ENCODE peak calls at places on chromosomes 7 and 10, in ten cellular contexts. O, S, P, W, U, E, Y, A, K and V are unnamed samples.

GRCh38 chr7:65910237-65910636 is 37.4 kb downstream of the VKORC1L1 start:
- DNase-seq in O (no peak), S (no peak), P (no peak), W (no peak), U (no peak), E (no peak), Y (no peak), A (no peak), K (no peak), V (no peak)

GRCh38 chr7:91940171-91940570 is 491 bp upstream of the AKAP9 start:
- DNase-seq in O (no peak), S (no peak), P (no peak), W (peak; percentile 29), U (peak; percentile 27), E (no peak), Y (peak; percentile 44), A (no peak), K (peak; percentile 1), V (no peak)

GRCh38 chr7:137289101-137289500 is 54.4 kb downstream of the PTN start:
- DNase-seq in O (no peak), S (no peak), P (no peak), W (no peak), U (no peak), E (no peak), Y (no peak), A (no peak), K (no peak), V (no peak)

GRCh38 chr10:131584286-131584685 is 272.8 kb upstream of the TCERG1L start:
- DNase-seq in O (no peak), S (no peak), P (peak; percentile 43), W (no peak), U (no peak), E (no peak), Y (no peak), A (no peak), K (no peak), V (no peak)

GRCh38 chr7:2993868-2994267 is 49.8 kb downstream of the CARD11 start:
- DNase-seq in O (no peak), S (no peak), P (no peak), W (no peak), U (no peak), E (peak; percentile 18), Y (no peak), A (no peak), K (no peak), V (no peak)

GRCh38 chr7:22586101-22586805 is 86.3 kb upstream of the STEAP1B start:
- DNase-seq in O (no peak), S (no peak), P (no peak), W (no peak), U (no peak), E (no peak), Y (no peak), A (no peak), K (no peak), V (no peak)

GRCh38 chr7:20307901-20308300 is 22.8 kb upstream of the ITGB8 start:
- DNase-seq in O (no peak), S (no peak), P (no peak), W (no peak), U (no peak), E (no peak), Y (no peak), A (no peak), K (no peak), V (no peak)

GRCh38 chr10:89556590-89556989 is 21.2 kb upstream of the SLC16A12 start:
- DNase-seq in O (no peak), S (no peak), P (no peak), W (no peak), U (peak; percentile 43), E (no peak), Y (no peak), A (no peak), K (no peak), V (no peak)

GRCh38 chr10:23172846-23173548 is 19.1 kb upstream of the PTF1A start:
- DNase-seq in O (no peak), S (no peak), P (no peak), W (no peak), U (peak; percentile 82), E (no peak), Y (no peak), A (no peak), K (no peak), V (peak; percentile 7)

GRCh38 chr10:78250313-78251040 is 216.8 kb downstream of the RPS24 start:
- DNase-seq in O (no peak), S (no peak), P (no peak), W (no peak), U (no peak), E (no peak), Y (no peak), A (peak; percentile 26), K (no peak), V (no peak)

DNA sequence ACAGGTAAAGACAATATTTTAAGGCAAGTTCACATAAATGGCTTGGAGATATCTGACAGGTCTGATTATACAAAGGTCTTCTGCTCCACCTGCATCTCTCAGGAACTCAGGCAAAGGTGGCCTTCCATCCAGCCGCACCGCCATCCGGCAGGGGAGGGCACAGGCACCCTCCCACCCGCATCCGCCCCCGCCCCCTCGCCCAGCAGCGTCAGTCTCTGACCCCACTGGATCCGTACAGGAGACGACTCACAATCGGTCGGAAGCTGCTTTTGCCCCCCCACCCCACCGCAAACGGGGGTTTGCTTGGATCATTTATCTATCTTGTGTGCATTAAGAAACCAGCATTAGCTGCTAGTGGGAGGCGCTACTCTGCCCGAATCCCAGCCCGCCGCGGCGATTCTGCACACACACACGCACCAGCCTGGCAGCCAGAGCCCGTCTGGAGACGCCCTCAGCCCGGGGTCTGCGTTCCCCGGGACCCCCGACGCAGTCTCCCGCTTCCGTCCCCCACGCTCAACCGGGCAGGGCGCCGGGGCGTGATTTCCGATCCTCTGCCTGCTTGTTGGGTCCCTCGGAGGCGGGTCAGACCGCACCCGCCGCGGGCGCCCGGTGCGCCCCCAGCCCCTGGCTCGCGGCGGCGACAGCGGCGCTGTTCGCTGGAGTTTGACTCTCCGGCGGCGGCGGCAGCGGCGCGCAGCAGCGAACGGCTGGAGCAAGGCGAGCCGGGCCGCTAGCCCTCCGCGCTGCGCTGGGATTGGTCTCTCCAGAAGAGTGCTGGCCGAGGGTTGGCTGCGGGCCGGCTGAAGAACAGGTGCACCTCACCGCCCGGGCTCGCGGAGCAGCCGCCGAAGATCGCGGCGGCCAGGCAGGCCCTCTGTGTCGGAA is 820 bp upstream of the NRG3 start:
- DNase-seq in O (no peak), S (no peak), P (no peak), W (no peak), U (peak; percentile 81), E (peak; percentile 68), Y (no peak), A (peak; percentile 56), K (no peak), V (no peak)
- H3K4me3 ChIP-seq in O (no peak overlapping the region), S (no peak overlapping the region), P (peak overlapping the region; percentile 6), W (no peak overlapping the region), U (no peak overlapping the region), E (peak overlapping the region; percentile 49), Y (no peak overlapping the region), A (peak overlapping the region; percentile 44), K (no peak overlapping the region), V (no peak overlapping the region)

GRCh38 chr7:99363286-99363685 is 11.2 kb upstream of the ARPC1B start:
- DNase-seq in O (no peak), S (no peak), P (no peak), W (no peak), U (no peak), E (no peak), Y (no peak), A (no peak), K (no peak), V (no peak)
- H3K36me3 ChIP-seq in O (peaks cover 56% of the 10 kb centered on the region), S (peaks cover 39% of the 10 kb centered on the region), P (peaks cover 87% of the 10 kb centered on the region), W (peaks cover 73% of the 10 kb centered on the region), U (peaks cover 34% of the 10 kb centered on the region), E (peaks cover 18% of the 10 kb centered on the region), Y (no peaks in the 10 kb centered on the region), A (peaks cover 91% of the 10 kb centered on the region), K (peaks cover 55% of the 10 kb centered on the region), V (peaks cover 25% of the 10 kb centered on the region)

DNA sequence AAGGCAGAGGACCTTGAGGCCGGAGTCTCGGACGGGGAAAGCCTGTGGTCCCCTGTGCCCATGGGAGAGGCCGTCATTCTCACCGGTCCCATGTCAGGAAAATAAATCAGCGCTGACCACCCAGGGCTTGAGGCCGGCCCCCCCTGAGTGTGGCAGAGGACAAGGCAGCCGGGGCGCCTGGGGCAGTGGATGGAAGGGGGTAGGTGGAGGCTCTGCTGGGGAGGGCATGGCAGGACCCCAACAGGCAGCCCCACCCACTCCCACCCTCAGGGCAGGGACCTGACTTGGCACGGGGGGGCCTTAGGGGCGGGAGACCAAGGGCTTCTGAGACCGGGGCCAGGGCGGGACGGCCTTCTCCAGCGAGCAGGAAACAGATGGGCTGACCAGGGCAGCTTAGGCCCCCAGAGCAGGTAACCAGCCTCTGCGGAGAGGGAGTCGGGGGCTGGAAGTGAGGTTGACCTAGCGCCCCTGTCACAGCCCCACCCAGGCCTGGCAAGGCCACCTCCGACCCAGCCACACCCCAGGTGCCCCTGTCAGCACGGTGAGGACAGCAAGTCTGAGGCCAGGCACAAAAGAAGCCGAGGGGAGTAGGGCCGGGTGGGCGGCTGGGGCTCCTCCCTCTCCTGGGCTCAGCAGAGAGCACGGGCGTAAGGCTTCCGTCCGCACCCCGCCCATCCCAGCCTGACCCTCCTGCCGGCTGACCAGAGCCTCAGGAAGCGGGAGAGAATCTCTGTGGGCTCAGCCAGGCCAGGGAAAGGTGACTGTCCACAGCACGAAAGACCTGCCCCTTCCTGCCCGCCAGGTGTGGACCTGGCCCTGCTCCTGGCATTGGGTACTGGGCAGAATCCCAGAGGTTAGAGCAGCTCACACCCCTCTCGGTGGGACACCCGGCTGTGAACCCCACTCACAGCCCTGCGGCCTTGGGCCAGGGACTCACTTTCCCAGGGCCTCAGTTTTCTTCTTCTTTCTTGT is 87.4 kb downstream of the FOXL3 start:
- DNase-seq in O (no peak), S (no peak), P (no peak), W (no peak), U (peak; percentile 43), E (peak; percentile 71), Y (no peak), A (peak; percentile 21), K (no peak), V (no peak)
- H3K27me3 ChIP-seq in O (no peaks in the 10 kb centered on the region), S (no peaks in the 10 kb centered on the region), P (no peaks in the 10 kb centered on the region), W (peaks cover 84% of the 10 kb centered on the region), U (no peaks in the 10 kb centered on the region), E (peaks cover 10% of the 10 kb centered on the region), Y (no peaks in the 10 kb centered on the region), A (peaks cover 31% of the 10 kb centered on the region), K (no peaks in the 10 kb centered on the region), V (no peaks in the 10 kb centered on the region)

GRCh38 chr7:121072826-121073225 is 84.3 kb downstream of the CPED1 start:
- DNase-seq in O (no peak), S (no peak), P (no peak), W (no peak), U (no peak), E (no peak), Y (no peak), A (no peak), K (no peak), V (no peak)

GRCh38 chr7:121073463-121074099 is 85.1 kb downstream of the CPED1 start:
- DNase-seq in O (no peak), S (no peak), P (no peak), W (no peak), U (no peak), E (no peak), Y (no peak), A (no peak), K (no peak), V (no peak)

GRCh38 chr7:121071132-121071531 is 82.6 kb downstream of the CPED1 start:
- DNase-seq in O (no peak), S (no peak), P (no peak), W (no peak), U (no peak), E (no peak), Y (no peak), A (no peak), K (no peak), V (no peak)

GRCh38 chr7:121071662-121072061 is 83.2 kb downstream of the CPED1 start:
- DNase-seq in O (no peak), S (no peak), P (no peak), W (no peak), U (no peak), E (no peak), Y (no peak), A (no peak), K (no peak), V (no peak)

GRCh38 chr7:121069346-121070100 is 81.0 kb downstream of the CPED1 start:
- DNase-seq in O (no peak), S (no peak), P (no peak), W (no peak), U (no peak), E (no peak), Y (peak; percentile 48), A (peak; percentile 21), K (no peak), V (no peak)
- H3K4me3 ChIP-seq in O (no peak overlapping the region), S (no peak overlapping the region), P (no peak overlapping the region), W (no peak overlapping the region), U (no peak overlapping the region), E (no peak overlapping the region), Y (no peak overlapping the region), A (no peak overlapping the region), K (no peak overlapping the region), V (no peak overlapping the region)